ENCODE peak calls at places on chromosomes 7 and 10, in seven cellular contexts. G, C, V, K, B, A and F are unnamed samples.

GRCh38 chr10:78588194-78588811 is 480.5 kb upstream of the ZMIZ1 start:
- DNase-seq in B (peak), C (no peak), G (no peak), A (no peak), K (no peak), V (no peak), F (no peak)

GRCh38 chr7:130689683-130690082 is 3.3 kb upstream of the TSGA13 start:
- DNase-seq in B (no peak), V (no peak), C (no peak), A (no peak), G (no peak), K (no peak), F (no peak)

GRCh38 chr10:98374176-98374969 is 40.6 kb downstream of the PYROXD2 start:
- DNase-seq in B (no peak), V (peak), C (no peak), A (no peak), K (no peak), G (peak), F (no peak)

GRCh38 chr10:35502697-35503096 is 102.4 kb upstream of the GJD4 start:
- DNase-seq in A (no peak), V (no peak), K (no peak), B (no peak), G (no peak), C (no peak), F (no peak)

GRCh38 chr7:47786557-47787248 is 161.6 kb downstream of the PKD1L1 start:
- DNase-seq in C (no peak), K (no peak), B (no peak), V (peak), G (no peak), A (no peak), F (peak)

GRCh38 chr7:103821105-103821504 is 168.4 kb downstream of the RELN start:
- DNase-seq in V (no peak), A (no peak), C (no peak), K (no peak), B (no peak), G (no peak), F (no peak)

GRCh38 chr10:17795088-17795487 is 14.1 kb upstream of the MRC1 start:
- DNase-seq in B (no peak), A (no peak), K (no peak), C (no peak), G (no peak), V (no peak), F (no peak)

GRCh38 chr7:128389815-128390329 is 19.9 kb downstream of the IMPDH1 start:
- DNase-seq in C (no peak), G (no peak), B (no peak), V (no peak), K (no peak), A (no peak), F (no peak)

GRCh38 chr7:155506854-155507337 is 39.5 kb downstream of the CNPY1 start:
- DNase-seq in K (no peak), G (no peak), C (no peak), A (no peak), B (no peak), V (no peak), F (peak)

GRCh38 chr7:101382937-101383336 is 20.3 kb downstream of the COL26A1 start:
- DNase-seq in V (no peak), A (no peak), K (no peak), G (no peak), B (no peak), C (no peak), F (no peak)

GRCh38 chr10:132068431-132069121 is 2.8 kb downstream of the JAKMIP3 start:
- DNase-seq in K (no peak), C (no peak), A (peak), V (no peak), G (no peak), B (no peak), F (no peak)

GRCh38 chr10:67107670-67108069 is 181.8 kb downstream of the LRRTM3 start:
- DNase-seq in V (no peak), C (no peak), B (no peak), G (no peak), A (peak), K (no peak), F (no peak)

GRCh38 chr7:77734590-77735421 is 38.5 kb downstream of the RSBN1L start:
- DNase-seq in B (no peak), V (no peak), C (no peak), K (no peak), G (no peak), A (no peak), F (no peak)

GRCh38 chr7:67593807-67594206 is 597.2 kb downstream of the TYW1 start:
- DNase-seq in K (no peak), A (no peak), B (no peak), C (no peak), G (no peak), V (no peak), F (peak)

GRCh38 chr7:48089415-48089975 is 430 bp downstream of the UPP1 start:
- DNase-seq in G (peak), V (no peak), C (no peak), K (peak), B (peak), A (peak), F (peak)

GRCh38 chr7:12409097-12409711 is 5.5 kb upstream of the VWDE start:
- DNase-seq in B (no peak), A (no peak), G (no peak), C (no peak), V (no peak), K (no peak), F (no peak)

GRCh38 chr7:87960244-87960643 is 26.2 kb downstream of the ADAM22 start:
- DNase-seq in B (no peak), K (no peak), C (no peak), V (no peak), A (no peak), G (no peak), F (no peak)

GRCh38 chr7:77360104-77360503 is 56.0 kb downstream of the GSAP start:
- DNase-seq in A (no peak), K (no peak), C (no peak), G (no peak), B (no peak), V (no peak), F (no peak)

GRCh38 chr10:103053659-103054581 is 135.8 kb downstream of the CNNM2 start:
- DNase-seq in V (peak), K (peak), B (peak), G (peak), C (no peak), A (peak), F (peak)
- TF ChIP-seq CTCF in V (peak), K (no peak), B (peak), G (peak), C (peak), A (peak), F (no peak)

GRCh38 chr10:77377678-77378352 is 259.8 kb downstream of the KCNMA1 start:
- DNase-seq in K (no peak), A (no peak), V (no peak), C (no peak), G (no peak), B (no peak), F (no peak)
- TF ChIP-seq CTCF in K (no peak), A (no peak), V (no peak), C (no peak), G (no peak), B (peak), F (no peak)

DNA sequence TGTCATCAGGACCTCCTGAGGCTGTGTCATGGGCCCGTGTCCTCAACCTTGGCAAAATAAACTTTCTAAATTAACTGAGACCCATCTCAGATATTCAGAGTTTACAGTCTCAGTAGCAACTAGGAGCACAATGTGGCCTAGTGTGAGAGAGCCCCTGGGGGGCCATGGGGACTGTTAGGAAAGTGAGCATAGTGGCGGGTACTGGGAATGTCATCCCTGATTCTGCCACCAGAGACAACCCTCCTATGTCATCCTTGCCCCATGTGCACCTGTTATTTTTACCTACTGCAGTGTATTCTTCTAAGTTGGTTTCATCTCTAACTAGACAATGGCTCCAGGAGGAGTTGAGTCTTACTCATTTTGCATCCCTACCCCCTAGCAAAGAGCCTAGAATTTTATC is 78.6 kb downstream of the CCDC71L start:
- DNase-seq in A (no peak), B (no peak), G (no peak), C (no peak), V (no peak), K (no peak), F (no peak)
- TF ChIP-seq CTCF in A (no peak), B (no peak), G (no peak), C (no peak), V (no peak), K (no peak), F (no peak)

DNA sequence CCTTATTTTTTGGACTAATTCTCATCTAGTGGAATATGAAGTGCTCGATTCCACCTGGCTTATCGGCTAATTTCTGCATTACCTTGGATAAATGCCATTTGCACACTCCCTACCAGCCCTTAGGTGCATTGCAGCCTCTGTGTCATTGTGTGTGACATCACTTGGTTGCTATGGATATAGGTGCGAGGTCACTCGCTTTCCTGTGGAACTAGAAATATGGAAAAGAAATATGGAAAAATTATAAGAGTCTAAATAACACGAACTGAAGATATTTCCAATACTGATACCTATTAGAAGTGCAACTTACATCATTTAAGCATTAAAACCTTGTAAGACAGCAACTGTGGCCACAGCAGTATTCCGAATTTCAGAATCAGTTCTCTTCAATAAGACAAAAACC is 2.0 kb downstream of the YWHAG start:
- DNase-seq in V (no peak), G (no peak), C (peak), K (no peak), A (no peak), B (no peak), F (no peak)
- TF ChIP-seq CTCF in V (no peak), G (no peak), C (no peak), K (no peak), A (no peak), B (no peak), F (no peak)

GRCh38 chr7:95927781-95928180 is 155.4 kb downstream of the DYNC1I1 start:
- DNase-seq in V (no peak), C (no peak), K (no peak), G (no peak), B (no peak), A (no peak), F (no peak)
- TF ChIP-seq CTCF in V (no peak), C (no peak), K (no peak), G (no peak), B (no peak), A (no peak), F (no peak)

GRCh38 chr10:116440330-116441030 is 12.8 kb downstream of the PNLIPRP3 start:
- DNase-seq in B (no peak), G (no peak), K (no peak), V (no peak), C (no peak), A (no peak), F (no peak)

DNA sequence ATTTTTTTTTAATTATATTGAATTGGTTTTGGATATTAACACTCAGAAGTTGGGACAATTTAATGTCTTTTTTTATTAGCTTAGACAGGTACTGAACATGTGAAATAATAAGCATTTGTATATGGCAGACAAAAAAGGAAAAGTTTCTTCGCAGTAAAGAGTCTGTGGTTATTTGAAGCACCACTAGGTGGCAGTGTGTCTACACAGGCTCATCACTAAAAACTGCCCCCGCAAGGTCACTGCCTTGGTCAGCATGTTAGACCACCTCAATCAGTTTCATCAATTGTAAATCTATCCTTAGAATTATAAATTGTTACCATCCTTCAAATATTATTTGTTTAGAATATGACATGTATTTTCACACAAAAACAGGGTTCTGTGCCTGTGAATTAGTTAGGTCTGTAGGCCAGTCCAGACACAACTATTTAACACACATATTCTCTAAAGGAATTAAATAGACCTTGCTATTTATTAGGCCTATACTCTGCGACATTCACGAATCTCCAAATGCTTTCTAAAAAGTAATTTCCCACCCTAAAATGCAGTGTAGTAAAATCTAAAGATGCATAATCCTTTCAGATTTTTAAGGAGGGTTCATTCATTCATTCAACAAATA is 17.0 kb downstream of the PNLIPRP3 start:
- DNase-seq in B (no peak), K (peak), V (peak), A (no peak), C (peak), G (no peak), F (peak)
- TF ChIP-seq CTCF in B (peak), K (peak), V (peak), A (peak), C (peak), G (peak), F (peak)

DNA sequence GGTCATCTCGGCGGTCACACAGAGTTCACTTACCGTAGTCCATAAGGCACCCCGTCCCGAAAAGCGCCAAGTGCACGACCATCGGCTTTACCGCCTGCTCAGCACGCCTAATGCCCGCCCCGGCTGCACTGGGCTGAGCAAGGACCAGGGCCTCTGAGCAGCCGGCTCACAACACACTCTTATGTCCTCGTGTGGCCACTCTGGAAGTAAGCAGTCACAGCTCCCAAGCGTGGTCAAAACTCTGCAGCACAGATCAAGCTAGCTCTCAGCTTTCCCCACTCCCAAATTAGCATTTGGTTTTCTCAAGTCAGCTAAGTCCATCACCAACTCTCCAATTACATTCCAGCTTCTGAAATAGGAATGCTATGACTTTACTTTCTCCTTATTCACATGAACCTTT is 57.7 kb downstream of the MAD1L1 start:
- DNase-seq in B (no peak), C (no peak), A (no peak), G (no peak), K (no peak), V (no peak), F (no peak)
- TF ChIP-seq CTCF in B (no peak), C (no peak), A (no peak), G (no peak), K (no peak), V (no peak), F (no peak)